ENCODE peak calls at places on chromosome 6, in five cellular contexts. U is neural crest cell; J is iPS-NIHi11; B is CD8-positive, alpha-beta T cell; Z is astrocyte of the spinal cord. A is an unnamed sample.

GRCh38 chr6:157995458-157995857 is 13.8 kb downstream of the SYNJ2 start:
- DNase-seq in U (no peak), J (no peak), B (no peak), Z (no peak), A (no peak)

GRCh38 chr6:21928715-21929298 is 335.3 kb downstream of the SOX4 start:
- DNase-seq in U (no peak), J (no peak), B (no peak), Z (no peak), A (no peak)

GRCh38 chr6:95448208-95448607 is 129.1 kb upstream of the MANEA start:
- DNase-seq in U (no peak), J (no peak), B (no peak), Z (no peak), A (no peak)

GRCh38 chr6:154292066-154292465 is 64.5 kb downstream of the IPCEF1 start:
- DNase-seq in U (no peak), J (no peak), B (no peak), Z (no peak), A (no peak)

GRCh38 chr6:131258816-131259476 is 123.7 kb downstream of the AKAP7 start:
- DNase-seq in U (no peak), J (no peak), B (no peak), Z (peak), A (peak)

GRCh38 chr6:163427498-163428254 is 13.2 kb downstream of the QKI start:
- DNase-seq in U (no peak), J (no peak), B (no peak), Z (peak), A (peak)

GRCh38 chr6:169288591-169288990 is 34.9 kb upstream of the THBS2 start:
- DNase-seq in U (no peak), J (no peak), B (no peak), Z (peak), A (no peak)

GRCh38 chr6:1587546-1587945 is 22.2 kb upstream of the FOXC1 start:
- DNase-seq in U (no peak), J (no peak), B (no peak), Z (no peak), A (no peak)

GRCh38 chr6:10877012-10877411 is 4.8 kb downstream of the GCM2 start:
- DNase-seq in U (no peak), J (no peak), B (no peak), Z (no peak), A (no peak)

GRCh38 chr6:166839569-166839968 is 116.8 kb downstream of the RNASET2 start:
- DNase-seq in U (no peak), J (no peak), B (no peak), Z (no peak), A (no peak)

GRCh38 chr6:169162249-169162967 is 91.2 kb downstream of the THBS2 start:
- DNase-seq in U (no peak), J (no peak), B (no peak), Z (no peak), A (no peak)

GRCh38 chr6:158543606-158544185 is 16.2 kb upstream of the TMEM181 start:
- DNase-seq in U (no peak), J (no peak), B (no peak), Z (no peak), A (no peak)

GRCh38 chr6:108564178-108564577 is 3.5 kb downstream of the FOXO3 start:
- DNase-seq in U (no peak), J (no peak), B (no peak), Z (peak), A (peak)

GRCh38 chr6:71376830-71377229 is 88.2 kb downstream of the OGFRL1 start:
- DNase-seq in U (no peak), J (no peak), B (no peak), Z (no peak), A (no peak)

GRCh38 chr6:11023032-11023431 is 21.1 kb downstream of the ELOVL2 start:
- DNase-seq in U (no peak), J (no peak), B (no peak), Z (no peak), A (peak)

GRCh38 chr6:161379828-161380598 is 106.2 kb upstream of the AGPAT4 start:
- DNase-seq in U (no peak), J (no peak), B (no peak), Z (no peak), A (no peak)

GRCh38 chr6:170096191-170096802 is 194.6 kb downstream of the DLL1 start:
- DNase-seq in U (no peak), J (peak), B (no peak), Z (no peak), A (no peak)

GRCh38 chr6:79631800-79632172 is 657 bp downstream of the SH3BGRL2 start:
- DNase-seq in U (no peak), J (no peak), B (no peak), Z (no peak), A (no peak)

GRCh38 chr6:19818805-19819204 is 18.4 kb upstream of the ID4 start:
- DNase-seq in U (no peak), J (no peak), B (no peak), Z (no peak), A (no peak)

GRCh38 chr6:6517059-6517458 is 71.5 kb upstream of the LY86 start:
- DNase-seq in U (no peak), J (no peak), B (no peak), Z (no peak), A (no peak)

GRCh38 chr6:36857325-36857724 is 17.3 kb downstream of the PPIL1 start:
- DNase-seq in U (no peak), J (no peak), B (no peak), Z (no peak), A (no peak)

GRCh38 chr6:31660224-31660997 is at the start of gene C6orf47:
- DNase-seq in U (peak), J (peak), B (peak), Z (peak), A (peak)

GRCh38 chr6:2542858-2543218 is 207.9 kb downstream of the MYLK4 start:
- DNase-seq in U (no peak), J (no peak), B (no peak), Z (peak), A (peak)

GRCh38 chr6:80126657-80127350 is 20.3 kb downstream of the BCKDHB start:
- DNase-seq in U (no peak), J (no peak), B (no peak), Z (no peak), A (peak)

GRCh38 chr6:170062209-170062903 is 228.5 kb downstream of the DLL1 start:
- DNase-seq in U (no peak), J (no peak), B (no peak), Z (no peak), A (no peak)

GRCh38 chr6:146981981-146982380 is 222.2 kb upstream of the STXBP5 start:
- DNase-seq in U (no peak), J (no peak), B (no peak), Z (no peak), A (no peak)

GRCh38 chr6:100115702-100116101 is 121.7 kb upstream of the MCHR2 start:
- DNase-seq in U (no peak), J (no peak), B (no peak), Z (no peak), A (no peak)

GRCh38 chr6:12138377-12138776 is 126.3 kb downstream of the HIVEP1 start:
- DNase-seq in U (no peak), J (no peak), B (peak), Z (no peak), A (peak)

GRCh38 chr6:169915769-169916550 is 164.5 kb downstream of the ERMARD start:
- DNase-seq in U (no peak), J (no peak), B (no peak), Z (no peak), A (no peak)

GRCh38 chr6:53846250-53846649 is 51.4 kb downstream of the LRRC1 start:
- DNase-seq in U (no peak), J (no peak), B (no peak), Z (no peak), A (no peak)

GRCh38 chr6:135498178-135498841 is 770 bp upstream of the AHI1 start:
- DNase-seq in U (peak), J (peak), B (peak), Z (peak), A (peak)

GRCh38 chr6:106556368-106556960 is 72.8 kb downstream of the RTN4IP1 start:
- DNase-seq in U (no peak), J (no peak), B (no peak), Z (peak), A (peak)

GRCh38 chr6:81235512-81235911 is 517.0 kb downstream of the TENT5A start:
- DNase-seq in U (no peak), J (no peak), B (no peak), Z (no peak), A (no peak)

GRCh38 chr6:141483561-141484061 is 649.1 kb upstream of the GJE1 start:
- DNase-seq in U (no peak), J (no peak), B (peak), Z (peak), A (peak)

GRCh38 chr6:24228681-24229255 is 102.8 kb downstream of the NRSN1 start:
- DNase-seq in U (no peak), J (no peak), B (no peak), Z (peak), A (peak)

GRCh38 chr6:106574729-106575458 is 54.4 kb downstream of the RTN4IP1 start:
- DNase-seq in U (no peak), J (peak), B (no peak), Z (peak), A (peak)

GRCh38 chr6:82362868-82363267 is 749 bp upstream of the TPBG start:
- DNase-seq in U (no peak), J (no peak), B (no peak), Z (peak), A (peak)